ENCODE peak calls at places on chromosomes 11 and 22, in five cellular contexts. One of them, this sample, is unnamed. For H3K9me3 and H3K4me1, the result is how much of the 10 kb centered on the place peaks cover.

GRCh38 chr22:44023404-44024287 is 456 bp upstream of the PARVB start:
- DNase-seq in testis: peak
- DNase-seq in tibial nerve: no peak
- DNase-seq in fibroblast of lung: peak
- DNase-seq in heart right ventricle: peak
- DNase-seq in this sample: no peak

GRCh38 chr22:41092023-41092817 is at the start of gene EP300:
- DNase-seq in testis: peak
- DNase-seq in tibial nerve: peak
- DNase-seq in fibroblast of lung: peak
- DNase-seq in heart right ventricle: peak
- DNase-seq in this sample: peak

GRCh38 chr11:10029386-10030121 is 264.5 kb downstream of the SBF2 start:
- DNase-seq in testis: no peak
- DNase-seq in tibial nerve: no peak
- DNase-seq in fibroblast of lung: no peak
- DNase-seq in heart right ventricle: no peak
- DNase-seq in this sample: no peak

GRCh38 chr11:90531001-90531400 is 308.2 kb upstream of the CHORDC1 start:
- DNase-seq in testis: no peak
- DNase-seq in tibial nerve: no peak
- DNase-seq in fibroblast of lung: no peak
- DNase-seq in heart right ventricle: no peak
- DNase-seq in this sample: no peak

GRCh38 chr22:42160251-42160650 is 29.6 kb upstream of the CYP2D6 start:
- DNase-seq in testis: no peak
- DNase-seq in tibial nerve: no peak
- DNase-seq in fibroblast of lung: no peak
- DNase-seq in heart right ventricle: no peak
- DNase-seq in this sample: no peak

GRCh38 chr22:46373838-46374662 is 38.5 kb downstream of the TRMU start:
- DNase-seq in testis: no peak
- DNase-seq in tibial nerve: no peak
- DNase-seq in fibroblast of lung: peak
- DNase-seq in heart right ventricle: peak
- DNase-seq in this sample: no peak

GRCh38 chr11:46855167-46855566 is 9.1 kb upstream of the CKAP5 start:
- DNase-seq in testis: no peak
- DNase-seq in tibial nerve: no peak
- DNase-seq in fibroblast of lung: peak
- DNase-seq in heart right ventricle: no peak
- DNase-seq in this sample: no peak

GRCh38 chr11:121588747-121589146 is 136.0 kb upstream of the SORL1-AS1 start:
- DNase-seq in testis: no peak
- DNase-seq in tibial nerve: no peak
- DNase-seq in fibroblast of lung: no peak
- DNase-seq in heart right ventricle: no peak
- DNase-seq in this sample: no peak

GRCh38 chr11:117315285-117316196 is 515 bp downstream of the BACE1 start:
- DNase-seq in testis: no peak
- DNase-seq in tibial nerve: no peak
- DNase-seq in fibroblast of lung: peak
- DNase-seq in heart right ventricle: no peak
- DNase-seq in this sample: no peak

GRCh38 chr22:36816635-36817428 is at the start of gene PVALB:
- DNase-seq in testis: peak
- DNase-seq in tibial nerve: no peak
- DNase-seq in fibroblast of lung: peak
- DNase-seq in heart right ventricle: peak
- DNase-seq in this sample: no peak

GRCh38 chr11:64225608-64226506 is at the start of the genes NUDT22 and TRPT1:
- DNase-seq in testis: peak
- DNase-seq in tibial nerve: peak
- DNase-seq in fibroblast of lung: peak
- DNase-seq in heart right ventricle: peak
- DNase-seq in this sample: no peak

GRCh38 chr11:35377262-35377661 is 42.1 kb downstream of the SLC1A2 start:
- DNase-seq in testis: no peak
- DNase-seq in tibial nerve: no peak
- DNase-seq in fibroblast of lung: no peak
- DNase-seq in heart right ventricle: no peak
- DNase-seq in this sample: no peak

GRCh38 chr11:35141034-35141433 is 2.1 kb downstream of the CD44 start:
- DNase-seq in testis: no peak
- DNase-seq in tibial nerve: no peak
- DNase-seq in fibroblast of lung: no peak
- DNase-seq in heart right ventricle: no peak
- DNase-seq in this sample: no peak

GRCh38 chr11:30481385-30481784 is 104.8 kb downstream of the MPPED2 start:
- DNase-seq in testis: no peak
- DNase-seq in tibial nerve: no peak
- DNase-seq in fibroblast of lung: no peak
- DNase-seq in heart right ventricle: no peak
- DNase-seq in this sample: no peak

GRCh38 chr22:46171940-46172339 is 21.6 kb downstream of the PPARA start:
- DNase-seq in testis: peak
- DNase-seq in tibial nerve: no peak
- DNase-seq in fibroblast of lung: peak
- DNase-seq in heart right ventricle: no peak
- DNase-seq in this sample: no peak

GRCh38 chr11:44403176-44403575 is 93.2 kb upstream of the ALX4 start:
- DNase-seq in testis: no peak
- DNase-seq in tibial nerve: no peak
- DNase-seq in fibroblast of lung: no peak
- DNase-seq in heart right ventricle: no peak
- DNase-seq in this sample: no peak

GRCh38 chr22:36156515-36157419 is 3.8 kb downstream of the APOL3 start:
- DNase-seq in testis: peak
- DNase-seq in tibial nerve: peak
- DNase-seq in fibroblast of lung: peak
- DNase-seq in heart right ventricle: peak
- DNase-seq in this sample: peak

GRCh38 chr22:28952857-28953256 is 69.5 kb downstream of the ZNRF3 start:
- DNase-seq in testis: no peak
- DNase-seq in tibial nerve: no peak
- DNase-seq in fibroblast of lung: peak
- DNase-seq in heart right ventricle: no peak
- DNase-seq in this sample: no peak

GRCh38 chr11:94002226-94002625 is 18.9 kb upstream of the HEPHL1 start:
- DNase-seq in testis: no peak
- DNase-seq in tibial nerve: no peak
- DNase-seq in fibroblast of lung: peak
- DNase-seq in heart right ventricle: no peak
- DNase-seq in this sample: no peak

GRCh38 chr11:93997741-93998140 is 23.4 kb upstream of the HEPHL1 start:
- DNase-seq in testis: no peak
- DNase-seq in tibial nerve: no peak
- DNase-seq in fibroblast of lung: no peak
- DNase-seq in heart right ventricle: no peak
- DNase-seq in this sample: no peak

DNA sequence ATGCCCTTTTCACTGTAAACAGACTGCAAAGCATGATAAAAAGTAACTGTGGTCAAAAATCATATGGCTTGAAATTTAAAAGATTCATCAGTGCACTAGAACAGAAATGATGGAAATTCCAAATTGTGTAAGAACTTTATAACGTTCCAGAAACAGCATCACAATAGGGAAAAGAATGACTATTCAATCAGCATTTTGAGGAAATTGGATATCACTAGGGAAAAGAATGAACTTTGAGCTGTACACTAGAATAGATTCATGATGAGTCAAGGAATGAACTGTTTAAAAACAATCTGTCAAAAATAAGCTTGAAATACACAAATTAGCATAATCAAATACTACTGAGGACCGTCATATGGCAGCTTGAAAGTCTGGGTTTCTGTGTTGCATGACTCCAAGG is 20.5 kb upstream of the HEPHL1 start:
- DNase-seq in testis: no peak
- DNase-seq in tibial nerve: no peak
- DNase-seq in fibroblast of lung: peak
- DNase-seq in heart right ventricle: no peak
- DNase-seq in this sample: no peak
- TF ChIP-seq CTCF in testis: no peak
- TF ChIP-seq CTCF in tibial nerve: no peak
- TF ChIP-seq CTCF in fibroblast of lung: no peak
- TF ChIP-seq CTCF in heart right ventricle: no peak
- TF ChIP-seq CTCF in this sample: no peak

GRCh38 chr11:68125164-68125563 is 4.0 kb upstream of the CHKA start:
- DNase-seq in testis: no peak
- DNase-seq in tibial nerve: no peak
- DNase-seq in fibroblast of lung: no peak
- DNase-seq in heart right ventricle: no peak
- DNase-seq in this sample: no peak

GRCh38 chr11:68135161-68135560 is 14.0 kb upstream of the CHKA start:
- DNase-seq in testis: no peak
- DNase-seq in tibial nerve: no peak
- DNase-seq in fibroblast of lung: no peak
- DNase-seq in heart right ventricle: no peak
- DNase-seq in this sample: no peak

GRCh38 chr11:68128682-68129327 is 7.6 kb upstream of the CHKA start:
- DNase-seq in testis: peak
- DNase-seq in tibial nerve: no peak
- DNase-seq in fibroblast of lung: peak
- DNase-seq in heart right ventricle: peak
- DNase-seq in this sample: no peak

GRCh38 chr11:68127791-68128681 is 6.8 kb upstream of the CHKA start:
- DNase-seq in testis: peak
- DNase-seq in tibial nerve: no peak
- DNase-seq in fibroblast of lung: peak
- DNase-seq in heart right ventricle: peak
- DNase-seq in this sample: no peak

GRCh38 chr11:68130121-68130520 is 8.9 kb upstream of the CHKA start:
- DNase-seq in testis: no peak
- DNase-seq in tibial nerve: no peak
- DNase-seq in fibroblast of lung: no peak
- DNase-seq in heart right ventricle: no peak
- DNase-seq in this sample: no peak
- H3K9me3 ChIP-seq in testis: under half
- H3K9me3 ChIP-seq in tibial nerve: under half
- H3K9me3 ChIP-seq in fibroblast of lung: under half
- H3K9me3 ChIP-seq in heart right ventricle: under half
- H3K9me3 ChIP-seq in this sample: under half

GRCh38 chr11:82012276-82012675 is 721.4 kb downstream of the FAM181B start:
- DNase-seq in testis: no peak
- DNase-seq in tibial nerve: no peak
- DNase-seq in fibroblast of lung: no peak
- DNase-seq in heart right ventricle: no peak
- DNase-seq in this sample: no peak
- H3K4me1 ChIP-seq in testis: under half
- H3K4me1 ChIP-seq in tibial nerve: under half
- H3K4me1 ChIP-seq in fibroblast of lung: under half
- H3K4me1 ChIP-seq in heart right ventricle: under half
- H3K4me1 ChIP-seq in this sample: under half

GRCh38 chr11:11899401-11899800 is 57.6 kb downstream of the USP47 start:
- DNase-seq in testis: no peak
- DNase-seq in tibial nerve: no peak
- DNase-seq in fibroblast of lung: no peak
- DNase-seq in heart right ventricle: no peak
- DNase-seq in this sample: no peak
- TF ChIP-seq CTCF in testis: no peak
- TF ChIP-seq CTCF in tibial nerve: no peak
- TF ChIP-seq CTCF in fibroblast of lung: no peak
- TF ChIP-seq CTCF in heart right ventricle: no peak
- TF ChIP-seq CTCF in this sample: no peak

DNA sequence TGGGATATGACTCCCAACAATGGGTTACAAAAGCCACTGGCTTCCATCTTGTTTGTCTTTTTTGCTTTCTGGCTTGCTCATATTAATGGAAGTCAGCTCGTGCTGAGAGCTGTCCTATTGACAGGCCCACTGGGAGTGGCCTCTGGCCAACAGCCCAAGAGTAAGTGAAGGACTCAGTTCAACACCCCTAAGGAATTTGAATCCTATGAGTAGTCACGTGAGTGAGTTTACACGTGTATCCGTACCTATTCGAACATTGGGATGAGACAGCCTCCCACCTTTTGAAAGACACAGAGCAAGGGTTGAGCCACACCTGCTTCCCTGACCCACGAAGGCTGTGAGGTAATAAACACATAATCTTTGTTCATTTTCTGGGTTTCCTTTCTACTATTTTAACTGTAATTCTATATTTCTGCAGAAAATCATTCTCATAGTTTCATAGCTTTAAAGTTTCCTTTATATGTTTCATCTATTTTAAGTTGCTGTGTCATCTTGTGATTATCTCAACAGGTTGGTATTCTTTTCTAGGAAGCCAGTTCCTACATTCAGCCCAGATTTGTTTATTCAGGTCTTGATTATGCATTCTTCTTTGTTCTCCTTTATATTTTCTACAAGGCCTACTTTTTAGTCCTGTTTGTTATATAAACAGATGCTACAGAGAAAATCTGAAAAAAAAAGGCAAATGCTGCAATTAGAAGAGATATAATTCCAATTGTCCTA is 802.3 kb downstream of the CNTN5 start:
- DNase-seq in testis: no peak
- DNase-seq in tibial nerve: no peak
- DNase-seq in fibroblast of lung: peak
- DNase-seq in heart right ventricle: no peak
- DNase-seq in this sample: no peak
- H3K9me3 ChIP-seq in testis: under half
- H3K9me3 ChIP-seq in tibial nerve: under half
- H3K9me3 ChIP-seq in fibroblast of lung: under half
- H3K9me3 ChIP-seq in heart right ventricle: under half
- H3K9me3 ChIP-seq in this sample: under half

DNA sequence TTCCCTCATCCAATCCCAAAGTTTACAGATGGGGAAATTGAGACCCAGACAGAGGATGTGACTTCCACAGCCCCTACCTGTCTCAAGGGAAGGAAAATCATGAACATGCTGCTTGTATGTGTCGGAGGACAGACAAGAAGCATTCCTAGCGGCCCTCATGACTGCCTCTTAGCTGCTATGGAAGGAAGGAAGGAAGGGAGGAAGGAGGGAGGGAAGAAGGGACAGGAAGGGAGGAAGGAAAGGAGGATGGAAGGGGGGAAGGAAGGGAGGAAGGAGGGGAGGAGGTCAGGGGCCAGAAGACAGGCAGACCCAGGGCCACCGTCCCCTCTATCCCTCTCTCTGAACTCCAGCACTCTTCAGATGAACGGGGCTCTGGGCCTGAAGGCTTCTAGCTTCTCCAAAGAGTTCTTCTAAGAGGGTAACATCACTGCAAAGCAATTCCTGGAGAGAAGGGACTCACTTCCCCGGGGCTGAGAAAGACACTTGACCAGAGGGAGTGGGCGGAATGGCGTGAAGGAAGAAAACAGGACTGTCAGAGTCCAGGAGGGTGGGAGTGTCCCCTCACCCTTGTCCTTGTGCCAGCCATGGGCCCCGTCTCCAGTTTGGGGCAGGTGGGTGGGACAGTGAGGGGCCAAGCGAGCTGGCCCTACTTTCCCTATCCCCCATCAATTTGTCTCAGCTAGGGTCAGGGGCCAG is 149.4 kb downstream of the FEZ1 start:
- DNase-seq in testis: no peak
- DNase-seq in tibial nerve: no peak
- DNase-seq in fibroblast of lung: no peak
- DNase-seq in heart right ventricle: no peak
- DNase-seq in this sample: no peak
- H3K4me1 ChIP-seq in testis: under half
- H3K4me1 ChIP-seq in tibial nerve: under half
- H3K4me1 ChIP-seq in fibroblast of lung: under half
- H3K4me1 ChIP-seq in heart right ventricle: under half
- H3K4me1 ChIP-seq in this sample: under half

This sample was measured in thoracic aorta.